ENCODE peak calls at places on chromosomes 13 and 19, in six cellular contexts. X, J, V, C, H and N are unnamed samples.

GRCh38 chr19:17830567-17831418 is 9.5 kb upstream of the INSL3 start:
- DNase-seq in X (no peak), J (peak), V (peak), C (peak), H (peak), N (peak)

GRCh38 chr13:39786091-39786490 is 130.6 kb downstream of the COG6 start:
- DNase-seq in X (no peak), J (no peak), V (no peak), C (no peak), H (no peak), N (peak)

GRCh38 chr13:34435338-34435737 is 506.7 kb upstream of the NBEA start:
- DNase-seq in X (no peak), J (peak), V (peak), C (peak), H (no peak), N (no peak)

GRCh38 chr19:29478578-29479565 is 46.9 kb upstream of the VSTM2B start:
- DNase-seq in X (no peak), J (no peak), V (peak), C (peak), H (peak), N (peak)

GRCh38 chr13:32811297-32811800 is 204.9 kb upstream of the KL start:
- DNase-seq in X (peak), J (peak), V (peak), C (no peak), H (no peak), N (peak)

GRCh38 chr19:19324059-19324755 is 3.6 kb downstream of the MAU2 start:
- DNase-seq in X (no peak), J (no peak), V (no peak), C (no peak), H (no peak), N (no peak)

GRCh38 chr13:89282241-89282640 is 1611.1 kb downstream of the SLITRK5 start:
- DNase-seq in X (no peak), J (no peak), V (no peak), C (no peak), H (no peak), N (no peak)

GRCh38 chr13:94798738-94799137 is 86.4 kb upstream of the SOX21 start:
- DNase-seq in X (no peak), J (no peak), V (peak), C (no peak), H (no peak), N (no peak)

GRCh38 chr19:54137913-54138776 is 583 bp downstream of the CNOT3 start:
- DNase-seq in X (peak), J (no peak), V (peak), C (no peak), H (peak), N (peak)

GRCh38 chr19:13119654-13120053 is 1.6 kb downstream of the NACC1 start:
- DNase-seq in X (no peak), J (no peak), V (peak), C (no peak), H (no peak), N (no peak)

GRCh38 chr13:113393572-113394503 is 29.9 kb upstream of the GRTP1 start:
- DNase-seq in X (peak), J (peak), V (peak), C (peak), H (no peak), N (peak)

GRCh38 chr13:28542804-28543203 is 47.9 kb upstream of the FLT1 start:
- DNase-seq in X (no peak), J (no peak), V (no peak), C (no peak), H (no peak), N (no peak)

GRCh38 chr19:45037393-45038169 is 1.3 kb upstream of the CLASRP start:
- DNase-seq in X (no peak), J (no peak), V (no peak), C (no peak), H (no peak), N (no peak)

GRCh38 chr13:42680748-42681147 is 100.6 kb upstream of the FAM216B start:
- DNase-seq in X (no peak), J (no peak), V (no peak), C (no peak), H (no peak), N (no peak)

GRCh38 chr13:23599083-23599925 is 29.1 kb downstream of the TNFRSF19 start:
- DNase-seq in X (no peak), J (peak), V (no peak), C (no peak), H (no peak), N (peak)

GRCh38 chr13:59205501-59205900 is 958.2 kb downstream of the DIAPH3 start:
- DNase-seq in X (no peak), J (no peak), V (no peak), C (no peak), H (no peak), N (no peak)

GRCh38 chr13:114112826-114113322 is 19.5 kb downstream of the RASA3 start:
- DNase-seq in X (no peak), J (no peak), V (no peak), C (no peak), H (no peak), N (peak)

GRCh38 chr13:18961383-18962117 is 220.1 kb downstream of the TUBA3C start:
- DNase-seq in X (no peak), J (no peak), V (no peak), C (no peak), H (no peak), N (no peak)

GRCh38 chr13:45209229-45209628 is 8.4 kb upstream of the KCTD4 start:
- DNase-seq in X (no peak), J (peak), V (peak), C (no peak), H (no peak), N (no peak)

GRCh38 chr13:99366075-99366987 is 59.1 kb upstream of the GPR183 start:
- DNase-seq in X (no peak), J (no peak), V (no peak), C (no peak), H (no peak), N (no peak)

GRCh38 chr19:28785961-28786360 is 427.0 kb downstream of the UQCRFS1 start:
- DNase-seq in X (no peak), J (no peak), V (no peak), C (no peak), H (no peak), N (no peak)

GRCh38 chr19:13234518-13234917 is 84.3 kb downstream of the IER2 start:
- DNase-seq in X (peak), J (peak), V (peak), C (peak), H (peak), N (peak)

GRCh38 chr13:38862443-38862842 is 128.2 kb downstream of the STOML3 start:
- DNase-seq in X (no peak), J (no peak), V (no peak), C (no peak), H (no peak), N (no peak)

GRCh38 chr19:56098731-56099577 is 22.1 kb downstream of the ZNF787 start:
- DNase-seq in X (no peak), J (no peak), V (no peak), C (no peak), H (no peak), N (no peak)

GRCh38 chr13:107339209-107339608 is 771.3 kb upstream of the ARGLU1 start:
- DNase-seq in X (no peak), J (peak), V (peak), C (no peak), H (no peak), N (no peak)

GRCh38 chr13:24381539-24382265 is 72.3 kb downstream of the C1QTNF9 start:
- DNase-seq in X (no peak), J (peak), V (peak), C (no peak), H (no peak), N (peak)

GRCh38 chr13:108342369-108343289 is 73.1 kb downstream of the TNFSF13B start:
- DNase-seq in X (peak), J (peak), V (peak), C (peak), H (peak), N (peak)

GRCh38 chr13:38686635-38687245 is at the start of gene FREM2:
- DNase-seq in X (peak), J (peak), V (peak), C (no peak), H (no peak), N (peak)

GRCh38 chr19:30077851-30078355 is 135.9 kb downstream of the URI1 start:
- DNase-seq in X (no peak), J (no peak), V (no peak), C (no peak), H (peak), N (no peak)

GRCh38 chr13:44703371-44703770 is 127.2 kb upstream of the TSC22D1 start:
- DNase-seq in X (no peak), J (peak), V (peak), C (no peak), H (no peak), N (no peak)

GRCh38 chr19:10020851-10021250 is 7.6 kb downstream of the RDH8 start:
- DNase-seq in X (no peak), J (no peak), V (no peak), C (no peak), H (no peak), N (no peak)

GRCh38 chr19:10018219-10018618 is 4.9 kb downstream of the RDH8 start:
- DNase-seq in X (no peak), J (peak), V (peak), C (no peak), H (no peak), N (no peak)

GRCh38 chr19:10021446-10021845 is 8.2 kb downstream of the RDH8 start:
- DNase-seq in X (no peak), J (no peak), V (no peak), C (no peak), H (no peak), N (no peak)

GRCh38 chr19:10019246-10019645 is 6.0 kb downstream of the RDH8 start:
- DNase-seq in X (no peak), J (no peak), V (peak), C (no peak), H (no peak), N (no peak)

DNA sequence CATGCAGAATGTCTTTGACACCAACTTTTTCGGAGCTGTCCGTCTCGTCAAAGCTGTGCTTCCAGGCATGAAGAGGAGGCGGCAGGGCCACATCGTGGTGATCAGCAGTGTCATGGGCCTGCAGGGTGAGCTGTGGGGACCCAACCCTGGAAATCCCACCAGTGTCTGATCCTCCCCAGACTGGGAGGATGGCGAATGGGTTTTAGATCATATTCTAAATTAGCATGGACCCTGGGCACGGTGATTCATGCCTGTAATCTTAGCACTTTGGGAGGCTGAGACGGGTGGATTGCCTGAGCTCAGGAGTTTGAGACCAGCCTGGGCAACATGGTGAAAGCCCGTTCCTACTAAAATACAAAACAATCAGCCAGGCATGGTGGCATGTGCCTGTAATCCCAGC is 5.5 kb downstream of the RDH8 start:
- DNase-seq in X (no peak), J (no peak), V (no peak), C (no peak), H (no peak), N (no peak)
- H3K9ac ChIP-seq in X (no peak), J (no peak), V (peak), C (no peak), H (no peak), N (no peak)

GRCh38 chr13:73737214-73737613 is 397.0 kb downstream of the KLF12 start:
- DNase-seq in X (no peak), J (no peak), V (no peak), C (no peak), H (no peak), N (no peak)

GRCh38 chr13:73741111-73741510 is 393.1 kb downstream of the KLF12 start:
- DNase-seq in X (no peak), J (no peak), V (peak), C (no peak), H (no peak), N (no peak)

GRCh38 chr13:73738626-73739025 is 395.6 kb downstream of the KLF12 start:
- DNase-seq in X (no peak), J (no peak), V (no peak), C (no peak), H (no peak), N (no peak)

GRCh38 chr13:73741742-73742141 is 392.5 kb downstream of the KLF12 start:
- DNase-seq in X (no peak), J (no peak), V (peak), C (no peak), H (no peak), N (no peak)

GRCh38 chr13:73740681-73741080 is 393.5 kb downstream of the KLF12 start:
- DNase-seq in X (no peak), J (no peak), V (peak), C (no peak), H (no peak), N (no peak)
- H3K4me3 ChIP-seq in X (no peak), J (no peak), V (peak), C (no peak), H (no peak), N (no peak)

GRCh38 chr19:33805840-33806433 is 9.3 kb downstream of the KCTD15 start:
- DNase-seq in X (no peak), J (no peak), V (no peak), C (no peak), H (no peak), N (no peak)
- TF ChIP-seq EZH2phosphoT487 in X (no peak), J (no peak), V (no peak), C (no peak), H (no peak), N (no peak)

DNA sequence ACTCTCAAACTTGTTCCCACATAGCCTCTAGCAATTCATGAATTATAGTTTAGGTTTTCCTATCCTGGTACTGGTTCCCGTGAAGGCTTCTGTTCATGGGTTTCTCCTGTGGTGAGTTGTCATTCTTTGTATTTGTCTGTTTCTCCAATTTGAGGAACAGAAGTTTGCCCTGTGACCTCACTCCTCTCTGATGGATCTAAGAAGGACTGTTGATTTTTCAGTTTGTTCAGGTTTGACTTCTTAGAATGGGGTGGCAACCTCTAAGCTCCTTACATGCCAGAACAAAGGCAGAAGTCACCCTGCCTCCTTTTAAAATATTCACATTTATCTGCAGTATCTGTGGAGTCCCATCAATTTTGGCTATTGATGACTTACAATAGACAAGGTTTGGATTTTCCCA is 354.0 kb downstream of the SPRY2 start:
- DNase-seq in X (no peak), J (peak), V (no peak), C (no peak), H (no peak), N (no peak)
- H3K9ac ChIP-seq in X (no peak), J (peak), V (peak), C (no peak), H (no peak), N (no peak)

GRCh38 chr13:49453465-49453864 is 9.4 kb downstream of the SETDB2 start:
- DNase-seq in X (no peak), J (no peak), V (no peak), C (no peak), H (no peak), N (no peak)
- H3K4me3 ChIP-seq in X (no peak), J (no peak), V (no peak), C (no peak), H (no peak), N (no peak)

GRCh38 chr19:38032151-38032550 is 125.1 kb downstream of the SIPA1L3 start:
- DNase-seq in X (no peak), J (no peak), V (peak), C (no peak), H (no peak), N (no peak)
- TF ChIP-seq EZH2phosphoT487 in X (no peak), J (no peak), V (no peak), C (no peak), H (no peak), N (no peak)

GRCh38 chr13:41678842-41679241 is 221.5 kb downstream of the RGCC start:
- DNase-seq in X (no peak), J (no peak), V (no peak), C (no peak), H (no peak), N (no peak)
- H3K9ac ChIP-seq in X (no peak), J (no peak), V (peak), C (no peak), H (no peak), N (no peak)

DNA sequence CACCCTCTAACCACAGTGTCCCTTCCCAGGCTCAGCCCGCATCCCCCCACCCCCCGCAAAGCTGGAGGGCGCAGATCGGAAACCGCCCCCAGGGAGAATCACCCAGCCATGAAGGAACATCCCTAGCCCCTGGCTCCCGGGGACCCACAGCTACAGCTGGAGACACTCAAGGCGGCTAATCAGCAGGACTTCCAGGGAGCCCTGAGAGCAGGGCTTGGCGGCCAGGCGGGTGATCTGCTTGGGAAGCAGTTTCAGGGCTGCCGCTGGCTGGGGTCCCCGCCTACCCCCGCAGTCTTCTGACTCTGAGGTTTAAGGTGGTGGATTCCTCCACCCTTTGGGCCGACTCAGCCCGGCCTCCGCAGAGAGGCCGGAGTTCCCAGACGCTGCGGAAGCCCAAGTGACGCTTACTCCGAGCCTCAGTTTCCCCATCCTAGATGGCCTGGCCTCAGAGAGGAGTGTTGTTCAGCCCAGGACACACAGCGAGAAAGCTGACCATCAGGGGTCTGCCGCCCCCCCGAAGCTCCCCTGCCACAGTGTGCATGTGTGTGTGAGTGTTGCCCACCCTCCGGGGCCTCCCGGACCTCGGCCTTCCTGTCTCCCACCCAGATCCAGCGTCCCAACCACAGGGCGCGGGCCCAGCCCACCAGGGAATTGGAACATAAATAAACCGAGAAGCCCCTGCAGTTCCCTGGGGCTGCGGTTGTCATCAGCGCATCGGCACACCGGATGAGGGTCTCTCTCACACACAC is 9.8 kb downstream of the FUT6 start:
- DNase-seq in X (no peak), J (no peak), V (no peak), C (no peak), H (no peak), N (no peak)
- H3K4me3 ChIP-seq in X (no peak), J (no peak), V (no peak), C (peak), H (no peak), N (peak)

GRCh38 chr19:2888739-2889224 is 11.9 kb upstream of the ZNF57 start:
- DNase-seq in X (no peak), J (no peak), V (peak), C (no peak), H (no peak), N (no peak)
- TF ChIP-seq EZH2phosphoT487 in X (no peak), J (no peak), V (no peak), C (no peak), H (no peak), N (no peak)

GRCh38 chr19:43474986-43475705 is 9.7 kb upstream of the LYPD3 start:
- DNase-seq in X (peak), J (peak), V (peak), C (peak), H (peak), N (peak)

GRCh38 chr19:43476606-43477005 is 11.2 kb upstream of the LYPD3 start:
- DNase-seq in X (no peak), J (peak), V (peak), C (no peak), H (no peak), N (no peak)

GRCh38 chr19:43471091-43471490 is 5.7 kb upstream of the LYPD3 start:
- DNase-seq in X (no peak), J (no peak), V (no peak), C (no peak), H (no peak), N (no peak)

GRCh38 chr19:43478323-43478722 is 12.9 kb upstream of the LYPD3 start:
- DNase-seq in X (no peak), J (no peak), V (no peak), C (no peak), H (no peak), N (no peak)

DNA sequence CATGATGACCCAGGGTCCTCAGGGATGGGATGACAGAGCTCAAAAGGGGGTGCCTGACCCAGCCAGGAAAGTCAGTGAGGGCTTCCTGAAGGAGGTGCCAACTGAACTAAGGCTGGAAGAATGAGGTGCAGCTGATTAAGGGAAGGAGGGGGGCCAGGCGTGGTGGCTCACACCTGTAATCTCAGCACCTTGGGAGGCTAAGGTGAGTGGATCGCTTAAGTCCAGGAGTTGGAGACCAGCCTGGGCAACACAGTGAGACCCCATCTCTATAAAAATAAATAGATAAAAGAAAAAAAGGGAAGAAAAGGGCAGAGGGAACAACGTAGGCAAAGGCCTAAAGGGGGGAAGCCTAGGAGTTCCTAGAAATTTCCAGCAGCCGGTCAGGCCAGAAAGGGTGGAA is 9.1 kb upstream of the LYPD3 start:
- DNase-seq in X (no peak), J (no peak), V (no peak), C (no peak), H (no peak), N (no peak)
- H3K9ac ChIP-seq in X (no peak), J (peak), V (peak), C (peak), H (no peak), N (no peak)